ENCODE peak calls at places on chromosomes 16 and 17, in four cellular contexts. B is choroid plexus epithelial cell, R is HL-60, X is left lung. J is an unnamed sample.

GRCh38 chr16:75249441-75249840 is 2.0 kb downstream of the BCAR1 start:
- DNase-seq in B (no peak), R (no peak), X (no peak), J (no peak)

GRCh38 chr17:51197754-51198153 is 31.5 kb downstream of the NME2 start:
- DNase-seq in B (no peak), R (no peak), X (no peak), J (no peak)

GRCh38 chr17:4485676-4486646 is 12.7 kb upstream of the SPNS2 start:
- DNase-seq in B (no peak), R (no peak), X (no peak), J (no peak)

GRCh38 chr16:84825896-84826557 is 6.2 kb downstream of the CRISPLD2 start:
- DNase-seq in B (no peak), R (no peak), X (no peak), J (no peak)

GRCh38 chr17:39410279-39410678 is 8.9 kb upstream of the FBXL20 start:
- DNase-seq in B (no peak), R (no peak), X (no peak), J (no peak)

GRCh38 chr17:64390066-64390465 is 594 bp downstream of the PECAM1 start:
- DNase-seq in B (no peak), R (no peak), X (no peak), J (no peak)

GRCh38 chr17:58339775-58340622 is 11.4 kb upstream of the TSPOAP1 start:
- DNase-seq in B (no peak), R (peak; percentile 32), X (no peak), J (no peak)

GRCh38 chr16:57017251-57017650 is 27.9 kb downstream of the NLRC5 start:
- DNase-seq in B (no peak), R (no peak), X (no peak), J (no peak)

DNA sequence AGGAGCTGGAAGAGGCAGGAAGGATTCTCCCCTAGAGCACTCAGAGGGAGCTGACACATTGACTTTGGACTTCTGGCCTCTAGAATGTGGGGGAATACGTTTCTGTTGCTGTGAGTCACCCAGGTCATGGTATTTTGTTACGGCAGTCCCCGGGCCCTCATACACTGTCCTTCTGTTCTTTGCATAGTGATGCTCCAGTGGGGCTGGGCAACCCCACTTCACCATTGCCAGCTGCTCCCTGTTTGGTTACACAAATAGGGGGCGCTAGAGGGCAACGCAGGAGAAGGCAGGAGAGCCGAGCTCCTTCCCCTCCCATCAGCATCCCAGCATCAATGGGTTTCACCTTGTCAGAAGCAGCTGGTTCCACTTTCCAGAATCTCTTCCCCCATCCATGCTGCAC is 257.7 kb upstream of the FOXF1 start:
- DNase-seq in B (peak; percentile 48), R (no peak), X (no peak), J (no peak)
- TF ChIP-seq CTCF in B (peak; percentile 64), R (no peak), X (peak; percentile 34), J (no peak)

DNA sequence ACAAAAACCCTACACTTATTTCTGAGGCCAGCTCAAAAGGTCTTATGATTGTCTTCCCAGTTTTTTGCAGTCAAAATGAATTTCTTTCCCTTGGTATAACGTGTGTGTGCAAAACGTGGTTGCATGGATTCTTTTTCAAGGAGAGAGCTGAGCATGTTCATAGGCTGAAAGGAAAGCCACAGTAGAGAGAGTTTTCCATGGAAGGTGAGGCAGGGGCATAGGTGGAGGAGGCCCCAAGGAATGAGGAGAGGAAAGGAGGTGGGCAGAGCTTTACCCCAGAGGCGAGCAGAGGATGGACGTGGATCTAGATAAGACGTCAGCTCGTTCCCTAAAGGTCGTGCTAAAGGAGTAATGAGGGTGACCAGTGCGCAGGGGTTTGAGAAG is 22.8 kb downstream of the TRPV2 start:
- DNase-seq in B (no peak), R (no peak), X (no peak), J (no peak)
- TF ChIP-seq CTCF in B (no peak), R (no peak), X (no peak), J (no peak)

GRCh38 chr17:12514596-12514995 is 151.1 kb upstream of the MYOCD start:
- DNase-seq in B (no peak), R (no peak), X (no peak), J (no peak)

GRCh38 chr17:12512712-12513355 is 152.9 kb upstream of the MYOCD start:
- DNase-seq in B (peak; percentile 11), R (no peak), X (no peak), J (no peak)

GRCh38 chr17:12507046-12507445 is 158.6 kb upstream of the MYOCD start:
- DNase-seq in B (no peak), R (no peak), X (no peak), J (no peak)

GRCh38 chr17:12509836-12510235 is 155.9 kb upstream of the MYOCD start:
- DNase-seq in B (no peak), R (no peak), X (no peak), J (no peak)

DNA sequence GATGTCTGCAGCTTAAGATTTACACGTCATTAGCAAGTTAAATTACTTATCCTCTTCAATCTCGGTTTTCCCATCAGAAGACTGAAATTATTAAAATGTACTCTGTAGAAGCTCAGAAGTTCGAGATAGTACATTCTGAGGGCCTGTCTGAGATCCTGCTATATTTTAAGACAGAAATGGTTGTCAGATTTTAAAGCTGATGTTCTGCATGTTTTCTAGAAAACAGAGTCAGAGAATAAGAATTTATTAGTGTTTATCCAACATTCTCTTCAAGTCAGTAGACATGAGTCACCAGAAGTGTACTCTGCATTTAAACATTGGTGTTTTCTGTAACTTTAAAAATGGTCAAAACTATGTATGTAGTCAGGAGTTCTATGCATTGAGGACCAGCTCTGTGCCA is 155.2 kb upstream of the MYOCD start:
- DNase-seq in B (peak; percentile 44), R (no peak), X (no peak), J (no peak)
- TF ChIP-seq CTCF in B (no peak), R (no peak), X (no peak), J (no peak)

GRCh38 chr17:81295678-81296381 is 723 bp upstream of the SLC38A10 start:
- DNase-seq in B (peak; percentile 56), R (peak; percentile 75), X (peak; percentile 80), J (no peak)
- TF ChIP-seq CTCF in B (peak; percentile 63), R (peak; percentile 33), X (no peak), J (no peak)

DNA sequence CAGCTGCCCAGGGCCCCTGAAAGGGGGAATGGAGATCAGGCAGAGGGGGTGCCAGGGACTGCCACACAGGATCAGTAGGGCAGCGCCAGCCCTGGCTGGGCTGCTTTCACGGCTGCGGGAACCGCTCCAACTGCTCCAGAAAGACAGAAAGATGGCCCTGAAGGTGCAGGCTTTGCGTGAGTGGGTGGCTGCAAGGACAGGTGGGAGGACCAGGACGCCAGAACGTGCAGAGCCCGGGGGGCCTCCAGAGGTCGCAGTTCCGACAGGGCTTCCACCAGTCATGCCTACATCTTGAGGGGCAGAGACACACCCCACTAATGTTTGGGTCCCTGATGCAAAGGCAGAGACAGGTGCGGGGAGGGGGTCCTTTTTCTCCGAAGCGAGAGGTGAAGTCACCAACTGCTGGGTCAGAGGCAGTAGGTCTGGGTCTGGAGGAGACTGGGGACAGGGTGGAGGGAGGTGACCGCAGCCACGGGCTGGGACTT is 790 bp upstream of the ATP6V0C start:
- DNase-seq in B (no peak), R (no peak), X (peak; percentile 68), J (peak; percentile 51)
- TF ChIP-seq CTCF in B (no peak), R (no peak), X (no peak), J (no peak)

GRCh38 chr16:89983550-89983949 is 35.0 kb downstream of the DEF8 start:
- DNase-seq in B (no peak), R (no peak), X (peak; percentile 39), J (no peak)
- TF ChIP-seq CTCF in B (no peak), R (no peak), X (no peak), J (no peak)

GRCh38 chr17:65901394-65901793 is 290.5 kb downstream of the CEP112 start:
- DNase-seq in B (peak; percentile 10), R (no peak), X (no peak), J (no peak)
- TF ChIP-seq CTCF in B (no peak), R (no peak), X (no peak), J (no peak)

GRCh38 chr17:33687831-33688230 is 394.7 kb upstream of the ASIC2 start:
- DNase-seq in B (no peak), R (no peak), X (no peak), J (no peak)

GRCh38 chr17:33684714-33685113 is 391.6 kb upstream of the ASIC2 start:
- DNase-seq in B (no peak), R (no peak), X (no peak), J (no peak)

GRCh38 chr17:33682622-33683021 is 389.5 kb upstream of the ASIC2 start:
- DNase-seq in B (no peak), R (no peak), X (no peak), J (no peak)

GRCh38 chr17:33688771-33689170 is 395.7 kb upstream of the ASIC2 start:
- DNase-seq in B (no peak), R (no peak), X (no peak), J (no peak)

GRCh38 chr17:33686171-33686570 is 393.1 kb upstream of the ASIC2 start:
- DNase-seq in B (no peak), R (no peak), X (no peak), J (no peak)
- TF ChIP-seq CTCF in B (no peak), R (peak; percentile 17), X (no peak), J (peak; percentile 38)

GRCh38 chr16:68283840-68284595 is 19.7 kb downstream of the SLC7A6 start:
- DNase-seq in B (no peak), R (no peak), X (no peak), J (peak; percentile 29)
- TF ChIP-seq CTCF in B (no peak), R (no peak), X (no peak), J (no peak)